ENCODE peak calls at places on chromosomes 4 and X, in six cellular contexts. P is GM10248, F is foreskin fibroblast, Q is mammary epithelial cell, E is fibroblast of lung, Z is Peyer's patch. V is an unnamed sample.

GRCh38 chrX:25288676-25289075 is 272.9 kb upstream of the ARX start:
- DNase-seq in E (no peak), Q (no peak), P (no peak), F (no peak), Z (no peak), V (no peak)

GRCh38 chrX:53047228-53047627 is 1.4 kb upstream of the GPR173 start:
- DNase-seq in P (no peak), Z (no peak), Q (no peak), E (no peak), F (peak), V (no peak)

GRCh38 chr4:8368998-8369397 is 71.5 kb downstream of the ACOX3 start:
- DNase-seq in Z (no peak), F (no peak), E (no peak), Q (no peak), P (no peak), V (no peak)

GRCh38 chrX:42096262-42096939 is 173.0 kb upstream of the CASK start:
- DNase-seq in Z (no peak), Q (peak), F (peak), E (peak), P (no peak), V (no peak)

GRCh38 chr4:3250438-3250955 is 1.5 kb downstream of the MSANTD1 start:
- DNase-seq in F (no peak), Q (no peak), Z (no peak), P (no peak), E (no peak), V (no peak)

GRCh38 chr4:173935622-173936405 is 347.7 kb downstream of the FBXO8 start:
- DNase-seq in F (peak), Q (no peak), Z (no peak), P (no peak), E (peak), V (no peak)

GRCh38 chr4:142282870-142283431 is 563.1 kb downstream of the INPP4B start:
- DNase-seq in F (peak), Q (no peak), Z (no peak), P (no peak), E (no peak), V (peak)

GRCh38 chr4:128862608-128863313 is 53.3 kb downstream of the JADE1 start:
- DNase-seq in F (no peak), E (no peak), Q (no peak), P (peak), Z (no peak), V (peak)

GRCh38 chr4:118173956-118174355 is 139.7 kb downstream of the NDST3 start:
- DNase-seq in F (peak), P (no peak), E (peak), Z (no peak), Q (peak), V (no peak)

GRCh38 chr4:66178901-66179300 is 508.6 kb upstream of the EPHA5 start:
- DNase-seq in Z (no peak), Q (no peak), P (no peak), F (no peak), E (peak), V (no peak)

GRCh38 chr4:88868510-88868909 is 170.9 kb upstream of the NAP1L5 start:
- DNase-seq in F (no peak), P (no peak), Z (no peak), Q (no peak), E (no peak), V (no peak)

GRCh38 chr4:67198757-67199156 is 346.5 kb downstream of the CENPC start:
- DNase-seq in Q (peak), F (no peak), Z (no peak), P (peak), E (peak), V (no peak)

GRCh38 chrX:21838937-21839333 is 482 bp upstream of the MBTPS2 start:
- DNase-seq in F (peak), Z (no peak), E (peak), P (no peak), Q (no peak), V (no peak)

GRCh38 chr4:115871596-115871995 is 758.2 kb upstream of the NDST4 start:
- DNase-seq in Z (no peak), P (no peak), F (no peak), E (no peak), Q (no peak), V (no peak)

GRCh38 chrX:151985955-151986354 is 11.5 kb upstream of the GABRE start:
- DNase-seq in Z (peak), F (peak), Q (peak), P (no peak), E (peak), V (no peak)

GRCh38 chrX:5163663-5164062 is 1065.0 kb downstream of the NLGN4X start:
- DNase-seq in F (no peak), E (no peak), Z (no peak), Q (no peak), P (no peak), V (no peak)

GRCh38 chr4:7890635-7891393 is 48.8 kb downstream of the AFAP1 start:
- DNase-seq in F (peak), P (no peak), E (peak), Z (no peak), Q (peak), V (no peak)

GRCh38 chr4:26533685-26534084 is 43.4 kb upstream of the CCKAR start:
- DNase-seq in Q (no peak), F (no peak), Z (no peak), P (no peak), E (no peak), V (no peak)

GRCh38 chr4:11669156-11669555 is 240.5 kb upstream of the HS3ST1 start:
- DNase-seq in P (no peak), F (no peak), Q (peak), E (peak), Z (no peak), V (no peak)

GRCh38 chr4:78337621-78338020 is 213.9 kb upstream of the ANXA3 start:
- DNase-seq in Z (no peak), F (no peak), Q (no peak), P (no peak), E (no peak), V (no peak)

GRCh38 chr4:139749313-139749712 is 83.7 kb downstream of the MGST2 start:
- DNase-seq in Q (no peak), P (no peak), Z (no peak), E (peak), F (no peak), V (no peak)

GRCh38 chr4:6134612-6135220 is 65.6 kb downstream of the JAKMIP1 start:
- DNase-seq in Z (peak), E (no peak), Q (no peak), P (peak), F (no peak), V (peak)

GRCh38 chr4:137417676-137418075 is 114.6 kb downstream of the PCDH18 start:
- DNase-seq in Z (no peak), P (no peak), Q (no peak), E (peak), F (peak), V (no peak)

GRCh38 chr4:38323141-38323634 is 340.8 kb upstream of the KLF3 start:
- DNase-seq in P (no peak), Q (peak), Z (no peak), E (peak), F (no peak), V (no peak)

GRCh38 chrX:118675336-118675965 is 52.0 kb upstream of the IL13RA1 start:
- DNase-seq in Q (no peak), Z (no peak), P (no peak), F (no peak), E (no peak), V (no peak)

GRCh38 chr4:3753711-3754412 is 12.3 kb upstream of the ADRA2C start:
- DNase-seq in Z (no peak), P (no peak), F (no peak), E (no peak), Q (no peak), V (no peak)

GRCh38 chr4:24775209-24775608 is 20.2 kb upstream of the SOD3 start:
- DNase-seq in E (peak), Q (no peak), P (no peak), Z (no peak), F (peak), V (no peak)

GRCh38 chr4:83252782-83253405 is 31.7 kb downstream of the COQ2 start:
- DNase-seq in F (peak), Z (peak), Q (peak), P (peak), E (peak), V (peak)

GRCh38 chr4:96887857-96888256 is 1048.0 kb downstream of the PDHA2 start:
- DNase-seq in F (no peak), E (no peak), Z (no peak), P (no peak), Q (no peak), V (no peak)

GRCh38 chr4:184746532-184746870 is 12.6 kb upstream of the CENPU start:
- DNase-seq in P (no peak), E (peak), Q (peak), Z (no peak), F (peak), V (no peak)

GRCh38 chrX:110402091-110402854 is 43.6 kb downstream of the RTL9 start:
- DNase-seq in Z (no peak), E (peak), P (no peak), F (peak), Q (peak), V (no peak)

GRCh38 chrX:108022491-108023089 is 22.3 kb upstream of the VSIG1 start:
- DNase-seq in Z (no peak), E (no peak), P (no peak), F (peak), Q (peak), V (peak)

GRCh38 chr4:85681194-85681803 is 206.3 kb downstream of the ARHGAP24 start:
- DNase-seq in E (peak), Q (peak), F (peak), P (no peak), Z (peak), V (no peak)

GRCh38 chr4:158170691-158171455 is 2.0 kb downstream of the GASK1B start:
- DNase-seq in Z (peak), Q (peak), P (peak), F (peak), E (peak), V (peak)

GRCh38 chr4:152099555-152099954 is 338.7 kb upstream of the GATB start:
- DNase-seq in P (no peak), E (no peak), F (no peak), Q (no peak), Z (no peak), V (no peak)
- TF ChIP-seq CTCF in P (no peak), E (no peak), F (no peak), Q (peak), Z (no peak), V (no peak)

GRCh38 chrX:120308558-120308957 is 2.7 kb downstream of the TMEM255A start:
- DNase-seq in F (peak), P (no peak), Z (no peak), Q (no peak), E (no peak), V (no peak)
- TF ChIP-seq CTCF in F (no peak), P (no peak), Z (no peak), Q (no peak), E (no peak), V (peak)

GRCh38 chr4:143399113-143399949 is 62.7 kb downstream of the GAB1 start:
- DNase-seq in F (peak), Q (peak), P (no peak), Z (no peak), E (no peak), V (no peak)
- TF ChIP-seq CTCF in F (peak), Q (peak), P (peak), Z (peak), E (peak), V (peak)

DNA sequence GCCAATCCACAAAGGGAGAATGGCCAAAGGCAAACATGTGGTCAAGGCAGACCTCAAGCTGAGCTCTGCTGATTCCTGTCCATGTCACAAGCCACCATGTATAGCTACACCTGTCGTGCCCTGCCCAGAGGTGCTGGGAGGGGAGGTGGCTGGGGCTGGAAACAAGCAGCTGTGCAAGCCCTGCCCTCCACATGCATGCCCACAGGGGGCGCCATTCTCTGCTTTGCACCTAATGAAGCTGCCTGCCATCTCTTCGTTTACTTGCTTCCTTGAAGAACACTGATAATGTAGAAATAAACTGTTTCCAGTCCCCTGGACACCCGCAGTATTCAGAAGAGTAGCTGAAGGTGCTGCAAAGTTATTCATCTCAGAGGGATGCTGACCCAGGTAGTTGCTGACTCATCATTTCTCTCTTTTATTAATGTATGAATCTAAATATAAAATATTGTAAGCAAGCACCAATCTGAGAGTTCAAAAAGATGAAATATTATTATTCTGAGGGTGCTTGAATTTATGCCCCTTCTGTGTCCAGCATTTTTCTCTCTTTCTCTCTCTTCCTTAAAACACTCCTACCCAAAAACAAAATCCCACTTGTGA is 278.6 kb downstream of the ADGRA3 start:
- DNase-seq in E (no peak), Q (no peak), P (no peak), F (no peak), Z (peak), V (peak)
- TF ChIP-seq CTCF in E (peak), Q (peak), P (no peak), F (peak), Z (no peak), V (peak)

DNA sequence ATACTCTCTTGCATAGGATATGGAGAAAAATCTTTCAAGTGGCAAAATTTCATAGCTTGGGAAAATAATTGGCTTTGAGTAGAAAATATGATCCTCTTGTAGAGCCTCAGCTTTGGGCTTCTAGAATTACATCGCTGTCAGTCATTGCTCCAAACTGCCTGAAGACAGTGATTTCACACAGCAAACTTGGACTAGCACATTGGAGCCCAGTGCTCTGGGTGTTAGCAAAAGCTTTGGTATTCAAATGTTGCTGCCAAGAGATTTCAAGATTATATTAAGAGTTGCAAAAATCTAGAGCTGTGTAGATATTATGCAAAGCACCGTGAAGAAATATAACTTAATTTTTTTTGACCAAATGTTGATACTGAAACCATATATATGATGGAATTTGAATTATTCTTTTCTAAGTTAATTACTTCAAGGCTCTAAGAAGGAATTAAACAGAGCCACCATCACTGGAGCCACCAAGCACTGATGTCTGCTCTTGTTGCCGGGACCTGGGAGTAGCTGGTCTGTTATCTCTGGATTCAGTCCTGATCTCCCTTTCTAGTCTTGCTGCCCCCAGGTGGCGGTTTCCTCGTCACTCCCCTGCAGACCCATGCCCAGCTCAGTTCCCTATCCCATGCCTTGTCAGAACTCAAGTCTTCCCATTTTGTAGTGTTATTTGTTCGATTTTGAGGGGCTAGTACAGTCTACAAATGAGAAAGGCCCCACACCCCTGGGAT is 260.7 kb upstream of the SFRP2 start:
- DNase-seq in Z (no peak), F (peak), Q (peak), P (no peak), E (peak), V (peak)
- TF ChIP-seq CTCF in Z (no peak), F (no peak), Q (no peak), P (no peak), E (no peak), V (no peak)

V was measured in activated CD8-positive, alpha-beta T cell treated with anti-CD3 and anti-CD28 coated beads for 36 hours.